ENCODE peak calls at places on chromosomes 4 and X, in ten cellular contexts. One of them, this sample, is unnamed.

GRCh38 chr4:135316266-135316779 is 1114.7 kb upstream of the PABPC4L start:
- DNase-seq in A172: no peak
- DNase-seq in islet precursor cell: no peak
- DNase-seq in brain microvascular endothelial cell: no peak
- DNase-seq in ACHN: no peak
- DNase-seq in endothelial cell: no peak
- DNase-seq in NCI-H1417 treated with DMSO at 0.1 percent for 48 hours: no peak
- DNase-seq in NCI-H345: no peak
- DNase-seq in stimulated activated CD4-positive, alpha-beta T cell treated with anti-CD3 and anti-CD28 coated beads, Interleukin-15, amount 100 ng/mL, for 1 hour: no peak
- DNase-seq in anterior cingulate cortex: no peak
- DNase-seq in this sample: no peak

GRCh38 chrX:131477498-131477897 is 66.4 kb upstream of the OR13H1 start:
- DNase-seq in A172: no peak
- DNase-seq in islet precursor cell: no peak
- DNase-seq in brain microvascular endothelial cell: no peak
- DNase-seq in ACHN: no peak
- DNase-seq in endothelial cell: no peak
- DNase-seq in NCI-H1417 treated with DMSO at 0.1 percent for 48 hours: no peak
- DNase-seq in NCI-H345: peak
- DNase-seq in stimulated activated CD4-positive, alpha-beta T cell treated with anti-CD3 and anti-CD28 coated beads, Interleukin-15, amount 100 ng/mL, for 1 hour: no peak
- DNase-seq in anterior cingulate cortex: no peak
- DNase-seq in this sample: no peak

GRCh38 chrX:48791063-48791820 is 4.9 kb downstream of the GATA1 start:
- DNase-seq in A172: no peak
- DNase-seq in islet precursor cell: no peak
- DNase-seq in brain microvascular endothelial cell: no peak
- DNase-seq in ACHN: no peak
- DNase-seq in endothelial cell: no peak
- DNase-seq in NCI-H1417 treated with DMSO at 0.1 percent for 48 hours: no peak
- DNase-seq in NCI-H345: no peak
- DNase-seq in stimulated activated CD4-positive, alpha-beta T cell treated with anti-CD3 and anti-CD28 coated beads, Interleukin-15, amount 100 ng/mL, for 1 hour: no peak
- DNase-seq in anterior cingulate cortex: no peak
- DNase-seq in this sample: no peak

GRCh38 chrX:120029354-120029753 is 48.1 kb downstream of the RHOXF2B start:
- DNase-seq in A172: no peak
- DNase-seq in islet precursor cell: no peak
- DNase-seq in brain microvascular endothelial cell: no peak
- DNase-seq in ACHN: no peak
- DNase-seq in endothelial cell: no peak
- DNase-seq in NCI-H1417 treated with DMSO at 0.1 percent for 48 hours: no peak
- DNase-seq in NCI-H345: no peak
- DNase-seq in stimulated activated CD4-positive, alpha-beta T cell treated with anti-CD3 and anti-CD28 coated beads, Interleukin-15, amount 100 ng/mL, for 1 hour: no peak
- DNase-seq in anterior cingulate cortex: no peak
- DNase-seq in this sample: no peak

GRCh38 chrX:2320580-2321327 is 180.0 kb downstream of the DHRSX start:
- DNase-seq in A172: no peak
- DNase-seq in islet precursor cell: peak
- DNase-seq in brain microvascular endothelial cell: no peak
- DNase-seq in ACHN: no peak
- DNase-seq in endothelial cell: no peak
- DNase-seq in NCI-H1417 treated with DMSO at 0.1 percent for 48 hours: no peak
- DNase-seq in NCI-H345: no peak
- DNase-seq in stimulated activated CD4-positive, alpha-beta T cell treated with anti-CD3 and anti-CD28 coated beads, Interleukin-15, amount 100 ng/mL, for 1 hour: no peak
- DNase-seq in anterior cingulate cortex: no peak
- DNase-seq in this sample: peak

GRCh38 chrX:132413459-132413858 is 75.4 kb downstream of the MBNL3 start:
- DNase-seq in A172: no peak
- DNase-seq in islet precursor cell: peak
- DNase-seq in brain microvascular endothelial cell: no peak
- DNase-seq in ACHN: no peak
- DNase-seq in endothelial cell: peak
- DNase-seq in NCI-H1417 treated with DMSO at 0.1 percent for 48 hours: no peak
- DNase-seq in NCI-H345: no peak
- DNase-seq in stimulated activated CD4-positive, alpha-beta T cell treated with anti-CD3 and anti-CD28 coated beads, Interleukin-15, amount 100 ng/mL, for 1 hour: no peak
- DNase-seq in anterior cingulate cortex: no peak
- DNase-seq in this sample: no peak

GRCh38 chr4:109721033-109721432 is 8.8 kb downstream of the PLA2G12A start:
- DNase-seq in A172: peak
- DNase-seq in islet precursor cell: no peak
- DNase-seq in brain microvascular endothelial cell: peak
- DNase-seq in ACHN: no peak
- DNase-seq in endothelial cell: no peak
- DNase-seq in NCI-H1417 treated with DMSO at 0.1 percent for 48 hours: no peak
- DNase-seq in NCI-H345: no peak
- DNase-seq in stimulated activated CD4-positive, alpha-beta T cell treated with anti-CD3 and anti-CD28 coated beads, Interleukin-15, amount 100 ng/mL, for 1 hour: no peak
- DNase-seq in anterior cingulate cortex: no peak
- DNase-seq in this sample: no peak

GRCh38 chr4:83947111-83947510 is 411.2 kb downstream of the GPAT3 start:
- DNase-seq in A172: no peak
- DNase-seq in islet precursor cell: no peak
- DNase-seq in brain microvascular endothelial cell: no peak
- DNase-seq in ACHN: no peak
- DNase-seq in endothelial cell: no peak
- DNase-seq in NCI-H1417 treated with DMSO at 0.1 percent for 48 hours: no peak
- DNase-seq in NCI-H345: no peak
- DNase-seq in stimulated activated CD4-positive, alpha-beta T cell treated with anti-CD3 and anti-CD28 coated beads, Interleukin-15, amount 100 ng/mL, for 1 hour: no peak
- DNase-seq in anterior cingulate cortex: no peak
- DNase-seq in this sample: no peak

GRCh38 chrX:115690554-115691216 is 129.7 kb downstream of the PLS3 start:
- DNase-seq in A172: no peak
- DNase-seq in islet precursor cell: peak
- DNase-seq in brain microvascular endothelial cell: peak
- DNase-seq in ACHN: peak
- DNase-seq in endothelial cell: peak
- DNase-seq in NCI-H1417 treated with DMSO at 0.1 percent for 48 hours: peak
- DNase-seq in NCI-H345: peak
- DNase-seq in stimulated activated CD4-positive, alpha-beta T cell treated with anti-CD3 and anti-CD28 coated beads, Interleukin-15, amount 100 ng/mL, for 1 hour: no peak
- DNase-seq in anterior cingulate cortex: no peak
- DNase-seq in this sample: peak

This sample was measured in stromal cell of bone marrow.